ENCODE peak calls at places on chromosomes 11 and 22, in eight cellular contexts. P is MM.1S, M is GM13976, H is CD14-positive monocyte, W is PC-3, K is RWPE1, S is OCI-LY7, G is astrocyte of the spinal cord. Z is an unnamed sample.

GRCh38 chr11:96301818-96302217 is 41.2 kb downstream of the MAML2 start:
- DNase-seq in K (no peak), M (no peak), G (no peak), P (no peak), S (no peak), W (no peak), H (no peak), Z (no peak)

GRCh38 chr11:85438328-85438727 is 188.8 kb downstream of the DLG2 start:
- DNase-seq in W (no peak), M (no peak), H (no peak), P (no peak), K (no peak), S (no peak), G (no peak), Z (no peak)

GRCh38 chr11:78841451-78842060 is 266.9 kb upstream of the NARS2 start:
- DNase-seq in S (no peak), H (no peak), K (peak), P (no peak), W (peak), M (no peak), G (no peak), Z (no peak)

GRCh38 chr11:100004541-100004940 is 682.5 kb upstream of the ARHGAP42 start:
- DNase-seq in W (no peak), M (no peak), H (no peak), S (no peak), K (peak), G (no peak), P (no peak), Z (no peak)

GRCh38 chr11:101870510-101870909 is 44.3 kb upstream of the CEP126 start:
- DNase-seq in S (no peak), W (peak), G (peak), H (no peak), K (peak), M (no peak), P (no peak), Z (no peak)

GRCh38 chr22:39738746-39739145 is 154.8 kb downstream of the ENTHD1 start:
- DNase-seq in H (no peak), S (no peak), K (peak), W (peak), M (no peak), G (no peak), P (no peak), Z (no peak)

GRCh38 chr11:116267146-116267545 is 505.6 kb downstream of the BUD13 start:
- DNase-seq in H (no peak), M (no peak), P (no peak), W (no peak), G (no peak), S (no peak), K (no peak), Z (no peak)

GRCh38 chr11:125886997-125887372 is 483 bp upstream of the HYLS1 start:
- DNase-seq in P (peak), W (peak), S (peak), M (peak), G (no peak), K (no peak), H (no peak), Z (peak)

GRCh38 chr11:123166095-123166559 is 28.9 kb downstream of the CLMP start:
- DNase-seq in K (no peak), G (peak), W (peak), M (no peak), S (peak), H (no peak), P (no peak), Z (no peak)
- TF ChIP-seq CTCF in K (no peak), G (peak), W (peak), M (peak), S (peak), H (peak), P (peak), Z (peak)

GRCh38 chr22:38074181-38075104 is 9.5 kb downstream of the SLC16A8 start:
- DNase-seq in H (no peak), P (no peak), S (no peak), G (peak), M (no peak), K (no peak), W (no peak), Z (no peak)
- TF ChIP-seq CTCF in H (no peak), P (no peak), S (no peak), G (peak), M (no peak), K (no peak), W (no peak), Z (no peak)

DNA sequence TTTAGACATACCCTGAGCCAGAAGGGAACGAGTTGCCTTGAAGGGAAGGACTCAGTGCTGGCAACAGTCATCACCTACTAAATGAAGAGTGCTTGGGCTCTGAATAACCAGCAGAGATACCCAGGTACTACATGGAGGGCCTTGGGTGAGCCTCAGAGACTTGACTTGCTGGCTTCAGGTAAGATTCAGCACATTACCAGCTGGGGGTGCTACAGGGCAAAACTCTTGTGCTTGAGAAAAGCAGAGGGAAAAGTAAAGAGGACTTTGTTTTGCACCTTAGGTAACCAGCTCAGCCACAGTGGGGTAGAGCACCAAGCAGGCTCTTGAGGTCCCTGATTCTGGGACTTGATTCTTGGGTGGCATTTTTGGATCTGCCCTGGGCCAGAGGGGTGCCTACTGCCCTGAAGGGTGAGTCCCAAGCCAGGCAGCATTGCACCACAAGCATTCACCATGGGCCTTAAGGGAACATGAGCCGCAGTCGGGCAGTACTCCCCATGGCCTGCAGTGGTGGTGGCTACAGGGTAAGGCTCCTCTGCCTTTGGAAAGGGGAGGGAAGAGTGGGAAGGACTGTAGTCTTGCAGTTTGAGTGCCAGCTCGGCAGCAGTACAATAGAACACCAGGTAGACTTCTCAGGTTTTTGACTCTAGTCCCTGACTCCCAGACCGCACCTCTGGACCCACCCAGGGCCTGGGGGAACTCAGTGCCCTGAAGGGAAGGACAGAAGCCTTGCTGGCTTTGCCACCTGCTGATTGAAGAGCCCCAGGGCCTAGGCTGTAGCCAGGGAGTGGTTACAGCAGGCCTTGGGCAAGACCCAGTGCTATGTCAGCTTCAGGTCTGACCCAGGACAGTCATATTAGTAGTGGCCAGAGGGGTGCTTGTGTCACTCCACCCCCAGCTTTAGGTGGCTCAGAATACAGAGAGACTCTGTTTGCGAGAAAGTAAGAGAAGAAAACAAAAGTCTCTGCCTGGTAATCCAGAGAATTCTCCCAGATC is 22.7 kb upstream of the PLEKHA7 start:
- DNase-seq in P (no peak), H (no peak), M (no peak), G (no peak), K (no peak), W (peak), S (peak), Z (no peak)
- TF ChIP-seq CTCF in P (peak), H (no peak), M (no peak), G (no peak), K (no peak), W (peak), S (peak), Z (peak)

DNA sequence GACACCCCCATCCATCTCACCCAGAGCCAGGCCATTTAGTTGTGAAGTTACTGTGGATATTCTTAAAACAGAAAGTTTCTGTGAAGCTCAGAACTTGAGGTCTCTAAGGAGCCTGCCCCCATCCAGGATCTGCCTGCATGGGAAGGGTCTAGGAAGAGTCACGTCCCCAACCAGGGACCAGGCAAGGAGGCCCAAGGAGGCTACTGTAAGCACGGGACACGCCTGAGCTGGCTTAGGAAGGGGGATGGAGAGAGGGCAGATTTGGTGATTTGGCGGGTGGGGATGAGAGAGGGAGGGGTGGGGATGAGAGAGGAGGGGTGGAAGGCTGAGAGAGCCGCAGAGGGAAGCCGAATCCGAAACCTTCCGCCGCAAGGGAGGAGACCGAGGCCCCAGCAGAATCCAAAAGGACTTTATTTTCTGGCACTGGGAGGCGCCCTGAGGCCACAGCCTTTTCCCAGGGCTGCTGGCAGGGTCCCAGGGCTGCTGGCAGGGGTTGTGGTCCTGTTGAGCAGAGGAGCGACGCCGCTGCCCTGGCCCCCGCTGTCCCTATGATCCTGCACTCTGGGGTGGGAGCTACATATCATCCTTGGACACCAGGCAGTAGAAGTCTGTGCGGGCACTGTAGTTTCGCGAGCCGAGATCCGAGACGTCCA is 9.3 kb downstream of the SIGIRR start:
- DNase-seq in H (no peak), W (no peak), K (no peak), G (no peak), M (no peak), S (no peak), P (no peak), Z (no peak)
- TF ChIP-seq CTCF in H (no peak), W (no peak), K (no peak), G (no peak), M (no peak), S (no peak), P (no peak), Z (no peak)

GRCh38 chr22:34842630-34843029 is 223.3 kb upstream of the ISX start:
- DNase-seq in W (no peak), G (no peak), H (no peak), S (no peak), P (no peak), M (no peak), K (no peak), Z (no peak)
- TF ChIP-seq CTCF in W (no peak), G (no peak), H (no peak), S (no peak), P (no peak), M (no peak), K (no peak), Z (no peak)

GRCh38 chr22:22767876-22768602 is 119.6 kb upstream of the IGLL5 start:
- DNase-seq in P (no peak), G (no peak), M (no peak), S (no peak), W (peak), H (no peak), K (no peak), Z (no peak)
- TF ChIP-seq CTCF in P (no peak), G (no peak), M (no peak), S (peak), W (peak), H (no peak), K (no peak), Z (no peak)

DNA sequence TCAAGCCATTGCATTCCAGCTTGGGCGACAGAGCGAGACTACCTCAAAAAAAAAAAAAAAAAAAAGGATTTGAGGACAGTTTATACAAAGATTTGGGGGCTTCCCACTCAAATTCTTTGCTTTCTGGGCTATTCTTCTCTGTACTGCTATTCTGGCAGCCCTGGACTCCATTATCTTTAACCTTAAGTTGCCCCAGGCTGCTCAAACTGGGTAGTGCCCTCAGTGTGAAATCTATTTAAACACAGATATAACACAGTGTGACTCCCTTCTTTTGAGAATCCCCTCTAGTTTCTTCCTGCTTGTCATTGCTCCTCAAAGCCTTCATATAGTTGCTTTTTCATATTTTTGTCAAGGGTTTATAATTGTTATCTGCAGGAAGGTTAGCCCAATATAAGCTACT is 49.5 kb upstream of the WEE1 start:
- DNase-seq in W (no peak), H (no peak), K (no peak), S (no peak), M (no peak), G (no peak), P (no peak), Z (no peak)
- TF ChIP-seq CTCF in W (no peak), H (no peak), K (no peak), S (no peak), M (no peak), G (no peak), P (no peak), Z (no peak)

DNA sequence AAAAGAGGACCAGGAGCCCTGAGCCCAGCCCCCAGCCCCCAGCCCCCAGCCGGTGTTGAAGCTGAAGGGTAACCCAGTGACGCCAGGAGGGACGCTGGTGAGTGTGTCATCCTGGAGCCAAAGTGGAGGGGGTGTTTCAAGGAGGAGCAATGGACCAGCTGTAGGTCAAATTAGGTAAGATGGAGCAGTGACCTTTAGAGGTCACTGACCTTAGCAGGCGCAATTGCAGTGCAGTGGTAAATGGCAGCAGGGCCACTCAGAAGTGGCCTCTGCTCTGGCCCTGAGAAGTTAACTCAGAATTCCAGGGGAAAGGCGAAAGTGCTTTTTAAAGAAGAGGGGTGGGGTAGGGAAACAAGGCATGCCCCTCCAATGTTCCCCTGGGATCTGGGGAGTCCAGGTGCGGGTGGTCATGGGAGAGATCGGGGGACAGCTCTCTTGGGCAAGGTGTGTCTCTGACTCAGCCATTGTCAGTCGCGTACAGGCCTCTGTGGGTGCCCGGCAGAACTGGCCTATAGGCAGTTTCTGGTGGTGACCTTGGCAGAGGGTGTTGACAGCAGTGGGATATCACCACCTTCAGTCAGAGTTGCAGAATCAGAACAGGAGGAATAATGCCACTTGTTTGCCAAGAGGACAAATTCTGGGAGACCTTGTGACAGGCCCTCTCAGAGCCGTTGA is 50.3 kb upstream of the TIMP3 start:
- DNase-seq in M (no peak), G (no peak), H (no peak), S (no peak), K (no peak), W (no peak), P (no peak), Z (no peak)
- TF ChIP-seq CTCF in M (no peak), G (no peak), H (no peak), S (no peak), K (no peak), W (no peak), P (no peak), Z (no peak)

GRCh38 chr22:37058917-37059701 is 7.6 kb downstream of the KCTD17 start:
- DNase-seq in G (no peak), S (no peak), M (no peak), P (no peak), H (no peak), K (no peak), W (no peak), Z (no peak)
- TF ChIP-seq CTCF in G (no peak), S (no peak), M (no peak), P (no peak), H (no peak), K (no peak), W (no peak), Z (no peak)

GRCh38 chr11:8382436-8383053 is 118.9 kb upstream of the LMO1 start:
- DNase-seq in K (peak), M (no peak), S (no peak), P (no peak), W (peak), H (no peak), G (peak), Z (no peak)

GRCh38 chr11:8381871-8382396 is 118.3 kb upstream of the LMO1 start:
- DNase-seq in W (no peak), K (no peak), G (no peak), M (no peak), H (no peak), S (no peak), P (no peak), Z (no peak)

GRCh38 chr11:8383627-8384026 is 119.9 kb upstream of the LMO1 start:
- DNase-seq in S (no peak), K (no peak), G (no peak), W (no peak), P (no peak), M (no peak), H (no peak), Z (no peak)

GRCh38 chr11:8383227-8383626 is 119.5 kb upstream of the LMO1 start:
- DNase-seq in P (no peak), H (no peak), M (no peak), S (no peak), G (no peak), K (no peak), W (no peak), Z (no peak)

DNA sequence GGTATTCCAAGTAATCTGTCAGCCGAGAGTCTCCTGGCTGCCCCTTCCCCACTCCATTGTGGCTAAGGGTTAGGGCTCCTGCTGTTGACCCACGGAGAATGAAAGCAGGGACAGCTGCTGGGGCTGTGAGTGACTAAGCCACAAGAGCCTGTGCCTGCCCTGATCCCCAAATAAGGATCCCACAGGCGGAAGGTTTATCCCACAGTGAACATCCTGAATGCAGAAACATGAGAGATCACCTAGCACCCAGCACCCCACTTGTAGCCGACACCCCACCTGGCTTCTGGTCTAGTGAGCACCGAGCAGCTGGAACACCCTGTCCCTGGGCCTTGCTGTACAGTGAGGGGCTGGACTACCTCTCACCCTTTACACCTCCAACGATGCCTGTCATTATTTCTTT is 117.7 kb upstream of the LMO1 start:
- DNase-seq in H (no peak), K (no peak), P (no peak), G (no peak), M (no peak), S (no peak), W (no peak), Z (no peak)
- TF ChIP-seq CTCF in H (no peak), K (no peak), P (no peak), G (no peak), M (no peak), S (no peak), W (no peak), Z (no peak)

Z was measured in GM10248.